ENCODE peak calls at places on chromosomes 11 and 22, in six cellular contexts. J is brain microvascular endothelial cell; Y is endothelial cell; T is left ventricle myocardium inferior; G is A549; A is CD8-positive, alpha-beta T cell. W is an unnamed sample.

GRCh38 chr11:95791385-95792033 is 1.2 kb downstream of the CEP57 start:
- DNase-seq in J (no peak), Y (no peak), T (no peak), G (no peak), A (no peak), W (no peak)

GRCh38 chr11:41133023-41133422 is 326.4 kb downstream of the LRRC4C start:
- DNase-seq in J (no peak), Y (no peak), T (no peak), G (no peak), A (no peak), W (no peak)

GRCh38 chr11:71245601-71246391 is 6.6 kb downstream of the SHANK2 start:
- DNase-seq in J (no peak), Y (no peak), T (no peak), G (no peak), A (no peak), W (no peak)

GRCh38 chr11:27977031-27977430 is 130.9 kb downstream of the KIF18A start:
- DNase-seq in J (peak), Y (no peak), T (no peak), G (peak), A (no peak), W (no peak)

GRCh38 chr22:41840216-41840615 is 7.3 kb downstream of the SREBF2 start:
- DNase-seq in J (no peak), Y (no peak), T (no peak), G (no peak), A (no peak), W (no peak)

GRCh38 chr11:27555264-27555663 is 48.7 kb upstream of the LIN7C start:
- DNase-seq in J (no peak), Y (no peak), T (no peak), G (no peak), A (no peak), W (no peak)

GRCh38 chr22:40594924-40595323 is 41.6 kb downstream of the MRTFA start:
- DNase-seq in J (no peak), Y (no peak), T (no peak), G (no peak), A (no peak), W (no peak)

GRCh38 chr11:3189193-3189843 is 24.2 kb upstream of the OSBPL5 start:
- DNase-seq in J (no peak), Y (no peak), T (no peak), G (no peak), A (no peak), W (no peak)

GRCh38 chr22:37982151-37982838 is 2.1 kb downstream of the SOX10 start:
- DNase-seq in J (no peak), Y (no peak), T (no peak), G (no peak), A (no peak), W (no peak)

GRCh38 chr22:24772493-24773220 is 1.9 kb downstream of the PIWIL3 start:
- DNase-seq in J (peak), Y (peak), T (no peak), G (peak), A (no peak), W (peak)
- TF ChIP-seq CTCF in J (peak), Y (peak), T (peak), G (peak), A (no peak), W (peak)

GRCh38 chr11:106271686-106272085 is 194.2 kb downstream of the AASDHPPT start:
- DNase-seq in J (no peak), Y (no peak), T (no peak), G (no peak), A (no peak), W (no peak)
- TF ChIP-seq CTCF in J (no peak), Y (no peak), T (no peak), G (no peak), A (no peak), W (no peak)

GRCh38 chr11:86606849-86607481 is 65.5 kb downstream of the ME3 start:
- DNase-seq in J (peak), Y (no peak), T (no peak), G (peak), A (no peak), W (no peak)
- TF ChIP-seq CTCF in J (no peak), Y (no peak), T (no peak), G (peak), A (no peak), W (no peak)

DNA sequence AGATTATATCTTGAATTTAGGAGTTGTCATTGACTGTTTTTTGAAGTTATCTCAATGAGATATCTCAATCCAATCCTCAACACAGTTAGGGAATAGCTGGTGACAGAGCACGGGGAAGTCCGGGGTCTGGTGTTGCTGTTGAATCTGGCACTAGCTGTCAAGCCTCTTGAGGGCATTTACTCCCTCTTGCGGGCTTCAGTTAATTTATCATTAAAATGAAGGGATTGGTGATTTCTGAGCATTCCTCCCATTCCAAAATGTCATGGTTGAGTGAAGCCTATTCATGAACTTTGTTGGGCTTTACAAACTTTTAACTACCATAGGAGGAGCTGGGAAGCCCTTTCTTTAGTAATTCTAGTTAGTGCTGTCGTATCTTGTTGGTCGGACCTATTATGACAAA is 40.2 kb downstream of the UVRAG start:
- DNase-seq in J (no peak), Y (no peak), T (no peak), G (no peak), A (no peak), W (no peak)
- TF ChIP-seq CTCF in J (no peak), Y (no peak), T (no peak), G (no peak), A (no peak), W (no peak)

DNA sequence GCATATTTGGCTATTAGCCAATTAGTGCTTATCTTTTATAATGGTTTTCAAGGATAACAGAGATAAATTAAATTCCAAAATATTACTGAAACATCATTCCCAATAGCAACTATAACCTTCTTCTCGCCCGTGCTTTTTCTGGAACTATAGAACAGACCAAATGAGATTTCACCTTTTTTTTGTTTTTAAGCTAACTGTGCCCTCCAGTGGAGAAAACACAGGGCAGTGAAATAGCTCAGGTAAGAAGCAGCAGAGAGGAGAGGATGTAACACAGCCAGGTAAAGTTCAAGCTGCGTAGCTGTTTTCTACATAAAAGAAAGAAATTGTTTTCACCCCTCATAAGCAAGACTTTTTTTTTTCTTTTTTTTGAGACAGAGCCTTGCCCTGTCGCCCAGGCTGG is 28.2 kb downstream of the HSD17B12 start:
- DNase-seq in J (no peak), Y (no peak), T (no peak), G (no peak), A (no peak), W (no peak)
- TF ChIP-seq CTCF in J (peak), Y (no peak), T (peak), G (peak), A (no peak), W (no peak)

GRCh38 chr11:134226806-134227325 is 2.4 kb downstream of the VPS26B start:
- DNase-seq in J (peak), Y (no peak), T (no peak), G (no peak), A (no peak), W (no peak)

GRCh38 chr11:134228625-134229024 is 4.2 kb downstream of the VPS26B start:
- DNase-seq in J (no peak), Y (no peak), T (no peak), G (no peak), A (peak), W (no peak)

GRCh38 chr11:134224710-134225662 is 515 bp downstream of the VPS26B start:
- DNase-seq in J (no peak), Y (peak), T (peak), G (peak), A (peak), W (peak)

GRCh38 chr11:134223066-134223465 is 701 bp downstream of the NCAPD3 start:
- DNase-seq in J (no peak), Y (no peak), T (no peak), G (peak), A (no peak), W (no peak)

DNA sequence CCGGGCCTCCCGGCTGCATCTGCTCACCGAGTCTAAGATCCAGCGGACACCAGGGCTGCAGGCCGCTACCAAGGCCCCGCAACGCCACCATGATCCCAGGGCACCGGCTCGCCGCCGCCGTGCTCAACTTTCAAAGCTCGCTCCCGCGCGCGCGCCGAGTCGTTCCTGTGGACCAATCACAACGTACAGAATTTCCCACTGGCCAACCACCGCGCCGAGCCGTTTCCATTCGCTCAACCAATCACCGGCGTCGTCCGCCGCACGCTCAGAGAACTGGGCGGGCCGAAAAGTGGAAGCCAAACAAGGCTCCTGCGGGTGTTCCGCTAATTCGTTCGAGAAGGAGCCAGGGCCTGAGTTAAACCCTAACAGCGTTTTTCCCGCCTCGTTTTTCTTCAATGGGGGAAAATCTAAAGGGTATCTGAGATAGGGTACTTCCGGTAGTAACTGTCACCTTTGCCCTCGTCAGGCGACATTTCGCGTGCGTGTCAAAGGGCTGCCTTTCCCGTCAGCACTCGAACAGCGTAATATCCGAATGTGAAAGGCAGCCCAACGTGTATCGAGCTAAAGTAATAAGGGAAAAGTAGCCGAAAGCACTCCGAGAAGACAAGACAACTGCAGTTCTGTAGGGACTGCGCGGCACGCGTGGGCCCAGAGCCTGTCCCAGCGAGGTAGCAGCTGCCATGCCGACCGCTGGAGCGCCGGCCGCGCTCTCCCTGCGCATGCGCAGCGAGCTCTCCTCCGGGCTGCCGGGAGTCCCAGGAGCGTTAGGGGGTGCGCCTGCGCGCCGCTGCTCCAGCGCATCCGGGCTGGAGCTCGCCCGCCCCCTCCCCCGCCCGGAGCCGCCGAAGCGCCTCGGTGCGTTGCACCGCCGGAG is at the start of the genes NCAPD3 and VPS26B:
- DNase-seq in J (peak), Y (peak), T (peak), G (peak), A (peak), W (peak)
- TF ChIP-seq CTCF in J (no peak), Y (no peak), T (no peak), G (no peak), A (no peak), W (no peak)

DNA sequence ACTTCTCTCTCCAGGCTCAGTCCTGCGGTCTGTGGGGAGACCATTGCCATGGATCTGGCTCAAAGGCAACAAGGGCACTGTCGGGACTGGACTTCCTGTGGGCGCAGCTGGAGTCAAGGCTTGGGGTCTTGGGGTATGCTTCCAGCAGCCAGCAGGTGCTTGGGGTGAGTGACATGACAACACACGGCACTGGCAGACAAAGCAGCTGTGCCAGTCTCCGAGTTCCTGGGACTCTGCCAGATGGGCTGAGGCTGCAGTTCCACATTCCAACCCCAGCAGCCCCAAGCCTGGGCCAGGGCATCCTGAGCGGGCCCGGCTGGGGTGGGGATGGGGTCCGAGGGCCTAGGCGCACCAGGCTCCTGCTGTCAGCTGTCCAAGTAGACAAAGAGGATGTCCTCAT is 12.3 kb downstream of the GUCD1 start:
- DNase-seq in J (no peak), Y (no peak), T (peak), G (no peak), A (no peak), W (no peak)
- TF ChIP-seq CTCF in J (no peak), Y (no peak), T (peak), G (no peak), A (no peak), W (no peak)

GRCh38 chr11:19812710-19813109 is 100.1 kb downstream of the NAV2 start:
- DNase-seq in J (no peak), Y (no peak), T (no peak), G (no peak), A (no peak), W (no peak)

GRCh38 chr11:19813158-19813879 is 100.7 kb downstream of the NAV2 start:
- DNase-seq in J (no peak), Y (no peak), T (peak), G (no peak), A (no peak), W (no peak)

GRCh38 chr11:19812096-19812495 is 99.5 kb downstream of the NAV2 start:
- DNase-seq in J (no peak), Y (no peak), T (no peak), G (no peak), A (no peak), W (no peak)

GRCh38 chr11:19816040-19816439 is 103.4 kb downstream of the NAV2 start:
- DNase-seq in J (no peak), Y (no peak), T (no peak), G (no peak), A (no peak), W (no peak)

GRCh38 chr11:19814421-19814820 is 101.8 kb downstream of the NAV2 start:
- DNase-seq in J (no peak), Y (no peak), T (no peak), G (no peak), A (no peak), W (no peak)
- TF ChIP-seq CTCF in J (peak), Y (no peak), T (no peak), G (no peak), A (no peak), W (no peak)